ENCODE peak calls at places on chromosomes 12 and 14, in ten cellular contexts. E, I, P, U, A, V, J, W, B and Y are unnamed samples.

GRCh38 chr12:119247007-119247719 is 68.4 kb downstream of the HSPB8 start:
- ATAC-seq in E (no peak), I (no peak), P (no peak), U (no peak), A (no peak), V (no peak), J (no peak), W (no peak), B (peak; percentile 94), Y (no peak)

GRCh38 chr12:10716704-10717315 is 6.3 kb downstream of the YBX3 start:
- ATAC-seq in E (no peak), I (no peak), P (peak; percentile 92), U (peak; percentile 77), A (peak; percentile 80), V (no peak), J (no peak), W (peak; percentile 82), B (peak; percentile 89), Y (no peak)

GRCh38 chr14:35752380-35752779 is 56.7 kb downstream of the RALGAPA1 start:
- ATAC-seq in E (no peak), I (no peak), P (no peak), U (no peak), A (no peak), V (no peak), J (no peak), W (no peak), B (no peak), Y (no peak)

GRCh38 chr14:64845878-64846277 is 33.8 kb downstream of the SPTB start:
- ATAC-seq in E (no peak), I (no peak), P (no peak), U (no peak), A (no peak), V (no peak), J (no peak), W (peak; percentile 37), B (no peak), Y (no peak)

GRCh38 chr14:63435838-63436237 is 107.3 kb downstream of the PPP2R5E start:
- ATAC-seq in E (no peak), I (no peak), P (peak; percentile 93), U (no peak), A (peak; percentile 95), V (no peak), J (no peak), W (no peak), B (peak; percentile 93), Y (no peak)

GRCh38 chr14:49306152-49306751 is 279.9 kb downstream of the RPS29 start:
- ATAC-seq in E (no peak), I (peak; percentile 89), P (no peak), U (peak; percentile 45), A (no peak), V (no peak), J (no peak), W (peak; percentile 52), B (no peak), Y (peak; percentile 60)

GRCh38 chr12:114982760-114983159 is 298.8 kb upstream of the TBX3 start:
- ATAC-seq in E (no peak), I (no peak), P (no peak), U (peak; percentile 74), A (no peak), V (no peak), J (no peak), W (peak; percentile 15), B (no peak), Y (no peak)

GRCh38 chr12:10735428-10735827 is 12.3 kb upstream of the YBX3 start:
- ATAC-seq in E (no peak), I (no peak), P (no peak), U (no peak), A (no peak), V (no peak), J (no peak), W (no peak), B (no peak), Y (no peak)

GRCh38 chr12:76921891-76922664 is 43.3 kb upstream of the CSRP2 start:
- ATAC-seq in E (no peak), I (no peak), P (no peak), U (no peak), A (no peak), V (no peak), J (no peak), W (no peak), B (no peak), Y (no peak)

GRCh38 chr14:90721619-90722305 is 94.5 kb downstream of the TTC7B start:
- ATAC-seq in E (no peak), I (no peak), P (no peak), U (no peak), A (no peak), V (no peak), J (no peak), W (peak; percentile 69), B (no peak), Y (no peak)

GRCh38 chr14:70954068-70954467 is 46.8 kb downstream of the PCNX1 start:
- ATAC-seq in E (no peak), I (no peak), P (no peak), U (no peak), A (no peak), V (no peak), J (no peak), W (no peak), B (peak; percentile 74), Y (no peak)

GRCh38 chr12:27733052-27733656 is 22.5 kb downstream of the MRPS35 start:
- ATAC-seq in E (peak; percentile 70), I (peak; percentile 55), P (no peak), U (no peak), A (peak; percentile 48), V (no peak), J (peak; percentile 78), W (peak; percentile 39), B (no peak), Y (no peak)

GRCh38 chr14:105317546-105317945 is 3.0 kb downstream of the PACS2 start:
- ATAC-seq in E (no peak), I (peak; percentile 35), P (no peak), U (no peak), A (peak; percentile 26), V (no peak), J (no peak), W (peak; percentile 27), B (peak; percentile 16), Y (no peak)